ENCODE peak calls at places on chromosomes 3 and 15, in ten cellular contexts. N is glutamatergic neuron; A is fibroblast of gingiva; J is left cardiac atrium; L is HEK293T; B is NCI-H1417; M is stimulated activated CD4-positive, alpha-beta T cell treated with anti-CD3 and anti-CD28 coated beads, TNF-alpha, amount 100 ng/mL, for 1 hour; I is NT2/D1; S is occipital lobe; Z is hepatic stellate cell. T is an unnamed sample.

GRCh38 chr3:167740961-167741587 is 5.6 kb downstream of the SERPINI1 start:
- DNase-seq in N (peak), A (peak), J (no peak), L (peak), B (peak), M (no peak), I (no peak), S (peak), Z (peak), T (no peak)

GRCh38 chr15:61923173-61923572 is 137.1 kb downstream of the VPS13C start:
- DNase-seq in N (no peak), A (no peak), J (no peak), L (no peak), B (no peak), M (no peak), I (no peak), S (no peak), Z (no peak), T (no peak)

GRCh38 chr3:51671090-51672082 is at the start of gene TEX264:
- DNase-seq in N (peak), A (peak), J (peak), L (peak), B (peak), M (peak), I (peak), S (peak), Z (peak), T (peak)

GRCh38 chr3:99504258-99504657 is 134.1 kb upstream of the COL8A1 start:
- DNase-seq in N (no peak), A (peak), J (no peak), L (no peak), B (no peak), M (no peak), I (no peak), S (no peak), Z (no peak), T (no peak)

GRCh38 chr15:78004919-78005634 is 72.4 kb downstream of the TBC1D2B start:
- DNase-seq in N (no peak), A (peak), J (peak), L (no peak), B (peak), M (no peak), I (no peak), S (peak), Z (peak), T (peak)

GRCh38 chr15:101189341-101189679 is 62.5 kb downstream of the CHSY1 start:
- DNase-seq in N (no peak), A (no peak), J (no peak), L (no peak), B (no peak), M (no peak), I (no peak), S (no peak), Z (no peak), T (no peak)

GRCh38 chr15:31230630-31231485 is 95.8 kb upstream of the KLF13 start:
- DNase-seq in N (no peak), A (no peak), J (no peak), L (no peak), B (no peak), M (no peak), I (no peak), S (no peak), Z (no peak), T (no peak)

GRCh38 chr15:43469867-43470266 is 23.1 kb downstream of the TP53BP1 start:
- DNase-seq in N (no peak), A (no peak), J (no peak), L (no peak), B (no peak), M (no peak), I (no peak), S (no peak), Z (peak), T (no peak)

GRCh38 chr15:56356616-56357015 is 8.6 kb upstream of the TEX9 start:
- DNase-seq in N (no peak), A (peak), J (no peak), L (no peak), B (peak), M (no peak), I (no peak), S (no peak), Z (no peak), T (no peak)

GRCh38 chr3:127735767-127736693 is 63.3 kb downstream of the ABTB1 start:
- DNase-seq in N (no peak), A (peak), J (no peak), L (no peak), B (peak), M (no peak), I (no peak), S (no peak), Z (peak), T (no peak)

GRCh38 chr15:99424978-99425665 is 140.7 kb upstream of the MEF2A start:
- DNase-seq in N (peak), A (peak), J (peak), L (no peak), B (no peak), M (peak), I (no peak), S (no peak), Z (peak), T (peak)

GRCh38 chr3:194485471-194485875 is 1.3 kb downstream of the ATP13A3 start:
- DNase-seq in N (no peak), A (peak), J (no peak), L (no peak), B (no peak), M (no peak), I (no peak), S (no peak), Z (peak), T (no peak)

GRCh38 chr3:152870027-152870426 is 35.1 kb downstream of the P2RY1 start:
- DNase-seq in N (no peak), A (no peak), J (no peak), L (no peak), B (no peak), M (no peak), I (no peak), S (no peak), Z (no peak), T (no peak)

GRCh38 chr15:78854973-78855372 is 17.7 kb upstream of the MORF4L1 start:
- DNase-seq in N (no peak), A (no peak), J (no peak), L (no peak), B (no peak), M (no peak), I (no peak), S (no peak), Z (no peak), T (no peak)

GRCh38 chr3:184228376-184229137 is 828 bp upstream of the VWA5B2 start:
- DNase-seq in N (no peak), A (no peak), J (no peak), L (no peak), B (peak), M (no peak), I (no peak), S (no peak), Z (no peak), T (no peak)

GRCh38 chr3:63192248-63192647 is 85.9 kb upstream of the SYNPR start:
- DNase-seq in N (no peak), A (no peak), J (no peak), L (no peak), B (peak), M (no peak), I (no peak), S (no peak), Z (no peak), T (no peak)

GRCh38 chr15:32124726-32125125 is 94.4 kb downstream of the CHRNA7 start:
- DNase-seq in N (no peak), A (no peak), J (no peak), L (no peak), B (no peak), M (no peak), I (no peak), S (no peak), Z (no peak), T (no peak)

GRCh38 chr3:278300-279064 is 81.9 kb downstream of the CHL1 start:
- DNase-seq in N (peak), A (no peak), J (no peak), L (no peak), B (peak), M (no peak), I (no peak), S (no peak), Z (no peak), T (no peak)

GRCh38 chr15:29260896-29261295 is 8.7 kb downstream of the NSMCE3 start:
- DNase-seq in N (no peak), A (no peak), J (no peak), L (no peak), B (no peak), M (no peak), I (no peak), S (no peak), Z (no peak), T (no peak)

GRCh38 chr3:40079203-40079844 is 230.2 kb upstream of the EIF1B start:
- DNase-seq in N (no peak), A (peak), J (no peak), L (no peak), B (no peak), M (no peak), I (no peak), S (no peak), Z (peak), T (no peak)

GRCh38 chr3:183449391-183449790 is 21.0 kb upstream of the MCF2L2 start:
- DNase-seq in N (no peak), A (no peak), J (no peak), L (peak), B (peak), M (no peak), I (no peak), S (no peak), Z (no peak), T (no peak)

GRCh38 chr3:170128977-170129431 is 52.5 kb downstream of the PHC3 start:
- DNase-seq in N (no peak), A (peak), J (no peak), L (peak), B (no peak), M (no peak), I (no peak), S (no peak), Z (no peak), T (no peak)

GRCh38 chr3:25677121-25677520 is 12.4 kb upstream of the TOP2B start:
- DNase-seq in N (no peak), A (no peak), J (no peak), L (no peak), B (no peak), M (no peak), I (no peak), S (no peak), Z (no peak), T (no peak)

GRCh38 chr3:24854748-24855147 is 360.1 kb upstream of the THRB start:
- DNase-seq in N (no peak), A (no peak), J (no peak), L (no peak), B (no peak), M (no peak), I (no peak), S (no peak), Z (no peak), T (no peak)

GRCh38 chr3:177377166-177377565 is 179.9 kb upstream of the TBL1XR1 start:
- DNase-seq in N (no peak), A (no peak), J (no peak), L (no peak), B (no peak), M (no peak), I (no peak), S (no peak), Z (no peak), T (no peak)